ENCODE peak calls at places on chromosomes 12 and 14, in six cellular contexts. U is HepG2, Y is GM12878, P is K562, K is H1, B is GM12891. N is an unnamed sample.

GRCh38 chr12:88298761-88299242 is 156.7 kb downstream of the TMTC3 start:
- DNase-seq in Y (peak; percentile 31), B (no peak), P (peak; percentile 13), U (no peak), K (no peak), N (no peak)

GRCh38 chr14:75123991-75124390 is 2.9 kb downstream of the NEK9 start:
- DNase-seq in K (no peak), Y (no peak), U (no peak), B (no peak), P (peak; percentile 70), N (no peak)

GRCh38 chr12:50555471-50555885 is 50.7 kb downstream of the DIP2B start:
- DNase-seq in P (peak; percentile 34), Y (no peak), U (no peak), B (no peak), K (no peak), N (no peak)

GRCh38 chr14:96130854-96131253 is 73.8 kb upstream of the BDKRB2 start:
- DNase-seq in P (no peak), U (no peak), K (no peak), Y (no peak), B (no peak), N (no peak)

GRCh38 chr12:754871-755562 is 2.6 kb downstream of the WNK1 start:
- DNase-seq in K (no peak), U (peak; percentile 70), Y (no peak), B (no peak), P (peak; percentile 63), N (peak; percentile 21)

GRCh38 chr14:61860294-61860918 is 98.2 kb downstream of the SNAPC1 start:
- DNase-seq in K (peak; percentile 82), B (peak; percentile 59), P (peak; percentile 52), U (peak; percentile 34), Y (peak; percentile 44), N (peak; percentile 40)

GRCh38 chr14:57346741-57347140 is 43.6 kb upstream of the NAA30 start:
- DNase-seq in B (no peak), K (no peak), Y (no peak), P (no peak), U (peak; percentile 87), N (no peak)

GRCh38 chr12:88546851-88547250 is 33.4 kb downstream of the KITLG start:
- DNase-seq in P (no peak), U (no peak), B (no peak), K (no peak), Y (no peak), N (no peak)

GRCh38 chr12:94561943-94562411 is 88.4 kb downstream of the TMCC3 start:
- DNase-seq in U (no peak), P (no peak), B (no peak), K (no peak), Y (peak; percentile 74), N (peak; percentile 34)

GRCh38 chr14:60905930-60906329 is 74.9 kb downstream of the TRMT5 start:
- DNase-seq in K (no peak), P (no peak), B (no peak), U (no peak), Y (no peak), N (no peak)

GRCh38 chr12:19572920-19573558 is 133.7 kb downstream of the AEBP2 start:
- DNase-seq in Y (no peak), P (peak; percentile 52), U (peak; percentile 45), B (no peak), K (peak; percentile 69), N (peak; percentile 12)

GRCh38 chr12:19740472-19741131 is 301.3 kb downstream of the AEBP2 start:
- DNase-seq in U (no peak), P (no peak), K (no peak), B (no peak), Y (no peak), N (no peak)

GRCh38 chr14:75200451-75200850 is 24.0 kb upstream of the TMED10 start:
- DNase-seq in B (no peak), P (no peak), K (no peak), U (no peak), Y (no peak), N (no peak)

DNA sequence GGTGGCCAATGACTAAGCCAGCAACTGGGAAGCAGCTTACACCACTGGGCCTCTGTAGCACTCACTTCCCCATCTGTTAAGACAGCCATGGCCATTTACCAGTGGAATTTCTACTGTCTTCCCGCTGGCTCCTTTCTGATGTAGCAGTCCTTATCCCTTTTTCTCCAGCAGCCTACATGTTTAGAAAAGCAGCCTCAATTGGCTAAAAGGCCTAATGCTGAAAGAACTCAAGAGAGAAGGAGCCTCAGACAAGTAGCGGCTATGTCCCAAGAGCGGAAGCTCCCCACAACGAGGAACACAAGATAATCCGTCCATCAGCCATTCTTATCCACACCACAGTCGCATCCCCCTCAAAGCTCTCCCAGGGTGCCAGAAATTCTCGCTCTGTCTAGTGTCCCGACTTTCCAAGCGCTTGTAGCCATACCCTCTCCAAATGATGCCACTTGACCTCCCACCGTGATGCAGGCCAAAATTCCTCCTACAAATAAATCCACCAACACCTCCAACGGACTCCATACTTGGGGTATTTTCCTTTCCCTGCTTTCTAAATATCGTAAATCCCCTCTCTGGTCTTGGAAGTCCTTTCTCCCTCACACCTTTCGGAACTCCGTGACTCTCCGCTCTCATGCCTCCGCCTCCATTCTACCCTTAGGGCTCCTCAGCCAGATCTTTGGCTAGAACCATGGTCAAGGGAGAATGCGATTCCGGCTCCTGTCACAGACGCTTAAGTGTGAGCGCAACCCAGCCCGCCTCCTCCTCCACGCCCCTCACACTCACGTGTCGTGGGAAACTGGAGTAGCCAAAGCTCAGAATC is 527 bp downstream of the M6PR start:
- DNase-seq in Y (no peak), K (peak; percentile 48), B (no peak), U (peak; percentile 7), P (peak; percentile 50), N (peak; percentile 19)
- TF ChIP-seq TAF1 in Y (no peak), K (no peak), B (no peak), U (no peak), P (no peak), N (no peak)

GRCh38 chr14:67680121-67680602 is 5.7 kb upstream of the VTI1B start:
- DNase-seq in U (no peak), B (peak; percentile 56), Y (peak; percentile 90), P (peak; percentile 81), K (no peak), N (peak; percentile 43)

GRCh38 chr14:67675219-67675582 is 769 bp upstream of the VTI1B start:
- DNase-seq in Y (no peak), U (no peak), P (peak; percentile 12), B (no peak), K (no peak), N (no peak)

GRCh38 chr14:67674139-67674479 is 323 bp downstream of the VTI1B start:
- DNase-seq in P (peak; percentile 81), B (peak; percentile 43), U (peak; percentile 62), Y (no peak), K (peak; percentile 85), N (peak; percentile 27)

GRCh38 chr14:67673451-67673850 is 981 bp downstream of the VTI1B start:
- DNase-seq in U (no peak), P (no peak), B (no peak), Y (no peak), K (no peak), N (no peak)

GRCh38 chr14:67674480-67675218 is at the start of gene VTI1B:
- DNase-seq in U (peak; percentile 65), Y (no peak), K (peak; percentile 89), P (peak; percentile 82), B (peak; percentile 80), N (peak; percentile 75)
- TF ChIP-seq POLR2A in U (peak; percentile 73), Y (peak; percentile 94), K (peak; percentile 83), P (peak; percentile 77), B (peak; percentile 77), N (peak; percentile 88)

GRCh38 chr12:16171348-16171747 is 106.1 kb downstream of the SLC15A5 start:
- DNase-seq in K (no peak), P (no peak), B (no peak), Y (no peak), U (no peak), N (no peak)

GRCh38 chr12:16174282-16174681 is 103.2 kb downstream of the SLC15A5 start:
- DNase-seq in K (no peak), Y (no peak), U (no peak), P (no peak), B (no peak), N (no peak)

GRCh38 chr12:16175893-16176292 is 101.6 kb downstream of the SLC15A5 start:
- DNase-seq in Y (no peak), P (no peak), K (no peak), B (no peak), U (no peak), N (no peak)
- TF ChIP-seq POLR2AphosphoS5 in Y (no peak), P (no peak), K (no peak), B (no peak), U (no peak), N (no peak)

GRCh38 chr12:32718926-32719325 is 36.8 kb downstream of the YARS2 start:
- DNase-seq in Y (no peak), B (no peak), P (no peak), K (no peak), U (no peak), N (no peak)
- TF ChIP-seq TAF1 in Y (no peak), B (no peak), P (no peak), K (no peak), U (no peak), N (no peak)

GRCh38 chr12:55997535-55997859 is 421 bp downstream of the SUOX start:
- DNase-seq in K (no peak), Y (no peak), U (no peak), B (no peak), P (no peak), N (no peak)

GRCh38 chr12:55996201-55996714 is 818 bp upstream of the SUOX start:
- DNase-seq in Y (no peak), K (peak; percentile 57), U (peak; percentile 67), P (peak; percentile 84), B (peak; percentile 44), N (peak; percentile 36)

GRCh38 chr12:55993454-55993853 is 3.6 kb upstream of the SUOX start:
- DNase-seq in K (no peak), U (no peak), Y (no peak), P (no peak), B (no peak), N (no peak)

GRCh38 chr12:55995366-55995765 is 1.7 kb upstream of the SUOX start:
- DNase-seq in Y (no peak), B (no peak), U (peak; percentile 13), K (no peak), P (no peak), N (no peak)

GRCh38 chr12:55996715-55997534 is at the start of gene SUOX:
- DNase-seq in P (peak; percentile 98), Y (peak; percentile 83), K (peak; percentile 90), B (peak; percentile 96), U (peak; percentile 98), N (peak; percentile 94)
- TF ChIP-seq POLR2A in P (peak; percentile 83), Y (peak; percentile 72), K (peak; percentile 80), B (peak; percentile 12), U (peak; percentile 75), N (peak; percentile 66)